ENCODE peak calls at places on chromosomes 4 and X, in nine cellular contexts. One of them, this sample, is unnamed.

GRCh38 chr4:153257151-153257620 is 52.9 kb downstream of the TRIM2 start:
- DNase-seq in LNCaP clone FGC: no peak
- DNase-seq in A549: no peak
- DNase-seq in HT1080: peak
- DNase-seq in cardiac muscle cell: peak
- DNase-seq in stimulated activated CD4-positive, alpha-beta T cell treated with anti-CD3 and anti-CD28 coated beads, Interleukin-2, amount 100 ng/mL, for 24 hours: peak
- DNase-seq in DMS79: no peak
- DNase-seq in NCI-H510A treated with DMSO at 0.1 percent for 48 hours: peak
- DNase-seq in central memory CD4-positive, alpha-beta T cell: no peak
- DNase-seq in this sample: no peak

GRCh38 chrX:19566359-19567141 is 51.2 kb upstream of the MAP3K15 start:
- DNase-seq in LNCaP clone FGC: no peak
- DNase-seq in A549: no peak
- DNase-seq in HT1080: no peak
- DNase-seq in cardiac muscle cell: peak
- DNase-seq in stimulated activated CD4-positive, alpha-beta T cell treated with anti-CD3 and anti-CD28 coated beads, Interleukin-2, amount 100 ng/mL, for 24 hours: no peak
- DNase-seq in DMS79: peak
- DNase-seq in NCI-H510A treated with DMSO at 0.1 percent for 48 hours: peak
- DNase-seq in central memory CD4-positive, alpha-beta T cell: peak
- DNase-seq in this sample: no peak

GRCh38 chr4:79852305-79852730 is 220.7 kb downstream of the ANTXR2 start:
- DNase-seq in LNCaP clone FGC: no peak
- DNase-seq in A549: no peak
- DNase-seq in HT1080: peak
- DNase-seq in cardiac muscle cell: peak
- DNase-seq in stimulated activated CD4-positive, alpha-beta T cell treated with anti-CD3 and anti-CD28 coated beads, Interleukin-2, amount 100 ng/mL, for 24 hours: no peak
- DNase-seq in DMS79: no peak
- DNase-seq in NCI-H510A treated with DMSO at 0.1 percent for 48 hours: peak
- DNase-seq in central memory CD4-positive, alpha-beta T cell: no peak
- DNase-seq in this sample: no peak

GRCh38 chrX:13080128-13080795 is 35.8 kb upstream of the FAM9C start:
- DNase-seq in LNCaP clone FGC: no peak
- DNase-seq in A549: no peak
- DNase-seq in HT1080: no peak
- DNase-seq in cardiac muscle cell: no peak
- DNase-seq in stimulated activated CD4-positive, alpha-beta T cell treated with anti-CD3 and anti-CD28 coated beads, Interleukin-2, amount 100 ng/mL, for 24 hours: no peak
- DNase-seq in DMS79: no peak
- DNase-seq in NCI-H510A treated with DMSO at 0.1 percent for 48 hours: no peak
- DNase-seq in central memory CD4-positive, alpha-beta T cell: no peak
- DNase-seq in this sample: no peak

GRCh38 chrX:12767856-12768255 is 23.4 kb upstream of the PRPS2 start:
- DNase-seq in LNCaP clone FGC: no peak
- DNase-seq in A549: no peak
- DNase-seq in HT1080: no peak
- DNase-seq in cardiac muscle cell: no peak
- DNase-seq in stimulated activated CD4-positive, alpha-beta T cell treated with anti-CD3 and anti-CD28 coated beads, Interleukin-2, amount 100 ng/mL, for 24 hours: no peak
- DNase-seq in DMS79: no peak
- DNase-seq in NCI-H510A treated with DMSO at 0.1 percent for 48 hours: peak
- DNase-seq in central memory CD4-positive, alpha-beta T cell: no peak
- DNase-seq in this sample: no peak

GRCh38 chr4:55154290-55154880 is 29.0 kb upstream of the KDR start:
- DNase-seq in LNCaP clone FGC: no peak
- DNase-seq in A549: no peak
- DNase-seq in HT1080: no peak
- DNase-seq in cardiac muscle cell: no peak
- DNase-seq in stimulated activated CD4-positive, alpha-beta T cell treated with anti-CD3 and anti-CD28 coated beads, Interleukin-2, amount 100 ng/mL, for 24 hours: no peak
- DNase-seq in DMS79: no peak
- DNase-seq in NCI-H510A treated with DMSO at 0.1 percent for 48 hours: no peak
- DNase-seq in central memory CD4-positive, alpha-beta T cell: no peak
- DNase-seq in this sample: no peak

GRCh38 chr4:55159851-55160250 is 34.5 kb upstream of the KDR start:
- DNase-seq in LNCaP clone FGC: no peak
- DNase-seq in A549: no peak
- DNase-seq in HT1080: no peak
- DNase-seq in cardiac muscle cell: peak
- DNase-seq in stimulated activated CD4-positive, alpha-beta T cell treated with anti-CD3 and anti-CD28 coated beads, Interleukin-2, amount 100 ng/mL, for 24 hours: no peak
- DNase-seq in DMS79: no peak
- DNase-seq in NCI-H510A treated with DMSO at 0.1 percent for 48 hours: no peak
- DNase-seq in central memory CD4-positive, alpha-beta T cell: no peak
- DNase-seq in this sample: no peak

GRCh38 chr4:140856692-140857091 is 100.5 kb upstream of the TBC1D9 start:
- DNase-seq in LNCaP clone FGC: no peak
- DNase-seq in A549: no peak
- DNase-seq in HT1080: peak
- DNase-seq in cardiac muscle cell: peak
- DNase-seq in stimulated activated CD4-positive, alpha-beta T cell treated with anti-CD3 and anti-CD28 coated beads, Interleukin-2, amount 100 ng/mL, for 24 hours: no peak
- DNase-seq in DMS79: no peak
- DNase-seq in NCI-H510A treated with DMSO at 0.1 percent for 48 hours: no peak
- DNase-seq in central memory CD4-positive, alpha-beta T cell: no peak
- DNase-seq in this sample: no peak

GRCh38 chrX:1416965-1417760 is 25.2 kb upstream of the SLC25A6 start:
- DNase-seq in LNCaP clone FGC: no peak
- DNase-seq in A549: no peak
- DNase-seq in HT1080: no peak
- DNase-seq in cardiac muscle cell: no peak
- DNase-seq in stimulated activated CD4-positive, alpha-beta T cell treated with anti-CD3 and anti-CD28 coated beads, Interleukin-2, amount 100 ng/mL, for 24 hours: no peak
- DNase-seq in DMS79: no peak
- DNase-seq in NCI-H510A treated with DMSO at 0.1 percent for 48 hours: no peak
- DNase-seq in central memory CD4-positive, alpha-beta T cell: no peak
- DNase-seq in this sample: no peak

GRCh38 chrX:23333842-23334535 is 660 bp upstream of the PTCHD1 start:
- DNase-seq in LNCaP clone FGC: no peak
- DNase-seq in A549: no peak
- DNase-seq in HT1080: no peak
- DNase-seq in cardiac muscle cell: no peak
- DNase-seq in stimulated activated CD4-positive, alpha-beta T cell treated with anti-CD3 and anti-CD28 coated beads, Interleukin-2, amount 100 ng/mL, for 24 hours: no peak
- DNase-seq in DMS79: no peak
- DNase-seq in NCI-H510A treated with DMSO at 0.1 percent for 48 hours: no peak
- DNase-seq in central memory CD4-positive, alpha-beta T cell: no peak
- DNase-seq in this sample: no peak

GRCh38 chr4:7073526-7074390 is 5.9 kb upstream of the GRPEL1 start:
- DNase-seq in LNCaP clone FGC: peak
- DNase-seq in A549: peak
- DNase-seq in HT1080: peak
- DNase-seq in cardiac muscle cell: peak
- DNase-seq in stimulated activated CD4-positive, alpha-beta T cell treated with anti-CD3 and anti-CD28 coated beads, Interleukin-2, amount 100 ng/mL, for 24 hours: no peak
- DNase-seq in DMS79: no peak
- DNase-seq in NCI-H510A treated with DMSO at 0.1 percent for 48 hours: peak
- DNase-seq in central memory CD4-positive, alpha-beta T cell: no peak
- DNase-seq in this sample: no peak

GRCh38 chrX:32788936-32789335 is 422.4 kb downstream of the DMD start:
- DNase-seq in LNCaP clone FGC: no peak
- DNase-seq in A549: no peak
- DNase-seq in HT1080: no peak
- DNase-seq in cardiac muscle cell: no peak
- DNase-seq in stimulated activated CD4-positive, alpha-beta T cell treated with anti-CD3 and anti-CD28 coated beads, Interleukin-2, amount 100 ng/mL, for 24 hours: no peak
- DNase-seq in DMS79: no peak
- DNase-seq in NCI-H510A treated with DMSO at 0.1 percent for 48 hours: no peak
- DNase-seq in central memory CD4-positive, alpha-beta T cell: no peak
- DNase-seq in this sample: no peak

GRCh38 chrX:20433376-20433775 is 166.7 kb upstream of the RPS6KA3 start:
- DNase-seq in LNCaP clone FGC: no peak
- DNase-seq in A549: no peak
- DNase-seq in HT1080: no peak
- DNase-seq in cardiac muscle cell: no peak
- DNase-seq in stimulated activated CD4-positive, alpha-beta T cell treated with anti-CD3 and anti-CD28 coated beads, Interleukin-2, amount 100 ng/mL, for 24 hours: no peak
- DNase-seq in DMS79: no peak
- DNase-seq in NCI-H510A treated with DMSO at 0.1 percent for 48 hours: no peak
- DNase-seq in central memory CD4-positive, alpha-beta T cell: no peak
- DNase-seq in this sample: no peak

GRCh38 chr4:66688674-66689073 is 856.6 kb downstream of the CENPC start:
- DNase-seq in LNCaP clone FGC: peak
- DNase-seq in A549: peak
- DNase-seq in HT1080: peak
- DNase-seq in cardiac muscle cell: peak
- DNase-seq in stimulated activated CD4-positive, alpha-beta T cell treated with anti-CD3 and anti-CD28 coated beads, Interleukin-2, amount 100 ng/mL, for 24 hours: no peak
- DNase-seq in DMS79: no peak
- DNase-seq in NCI-H510A treated with DMSO at 0.1 percent for 48 hours: peak
- DNase-seq in central memory CD4-positive, alpha-beta T cell: no peak
- DNase-seq in this sample: no peak

GRCh38 chr4:112956458-112956857 is 93.0 kb upstream of the ANK2 start:
- DNase-seq in LNCaP clone FGC: no peak
- DNase-seq in A549: no peak
- DNase-seq in HT1080: no peak
- DNase-seq in cardiac muscle cell: no peak
- DNase-seq in stimulated activated CD4-positive, alpha-beta T cell treated with anti-CD3 and anti-CD28 coated beads, Interleukin-2, amount 100 ng/mL, for 24 hours: no peak
- DNase-seq in DMS79: no peak
- DNase-seq in NCI-H510A treated with DMSO at 0.1 percent for 48 hours: no peak
- DNase-seq in central memory CD4-positive, alpha-beta T cell: no peak
- DNase-seq in this sample: no peak

GRCh38 chr4:161841759-161842158 is 322.0 kb downstream of the FSTL5 start:
- DNase-seq in LNCaP clone FGC: no peak
- DNase-seq in A549: no peak
- DNase-seq in HT1080: no peak
- DNase-seq in cardiac muscle cell: no peak
- DNase-seq in stimulated activated CD4-positive, alpha-beta T cell treated with anti-CD3 and anti-CD28 coated beads, Interleukin-2, amount 100 ng/mL, for 24 hours: no peak
- DNase-seq in DMS79: no peak
- DNase-seq in NCI-H510A treated with DMSO at 0.1 percent for 48 hours: no peak
- DNase-seq in central memory CD4-positive, alpha-beta T cell: no peak
- DNase-seq in this sample: no peak

GRCh38 chrX:40947276-40947675 is 138.0 kb upstream of the USP9X start:
- DNase-seq in LNCaP clone FGC: no peak
- DNase-seq in A549: no peak
- DNase-seq in HT1080: peak
- DNase-seq in cardiac muscle cell: peak
- DNase-seq in stimulated activated CD4-positive, alpha-beta T cell treated with anti-CD3 and anti-CD28 coated beads, Interleukin-2, amount 100 ng/mL, for 24 hours: no peak
- DNase-seq in DMS79: no peak
- DNase-seq in NCI-H510A treated with DMSO at 0.1 percent for 48 hours: no peak
- DNase-seq in central memory CD4-positive, alpha-beta T cell: no peak
- DNase-seq in this sample: no peak

GRCh38 chrX:84168095-84168494 is 19.9 kb downstream of the RPS6KA6 start:
- DNase-seq in LNCaP clone FGC: no peak
- DNase-seq in A549: no peak
- DNase-seq in HT1080: peak
- DNase-seq in cardiac muscle cell: no peak
- DNase-seq in stimulated activated CD4-positive, alpha-beta T cell treated with anti-CD3 and anti-CD28 coated beads, Interleukin-2, amount 100 ng/mL, for 24 hours: no peak
- DNase-seq in DMS79: no peak
- DNase-seq in NCI-H510A treated with DMSO at 0.1 percent for 48 hours: no peak
- DNase-seq in central memory CD4-positive, alpha-beta T cell: no peak
- DNase-seq in this sample: no peak

This sample was measured in natural killer cell.